ENCODE peak calls at places on chromosomes 7 and 10, in seven cellular contexts. C, U, J, Z, N, R and T are unnamed samples. For H3K4me1 and H3K27me3, the result is how much of the 10 kb centered on the place peaks cover.

GRCh38 chr10:112230325-112230988 is 46.9 kb upstream of the GPAM start:
- DNase-seq in N (no peak), C (no peak), U (no peak), R (peak), J (no peak), Z (no peak), T (no peak)

GRCh38 chr10:103265712-103266329 is 11.1 kb upstream of the INA start:
- DNase-seq in R (peak), N (peak), U (peak), J (peak), Z (peak), C (no peak), T (peak)

GRCh38 chr7:87479951-87480350 is 4.5 kb upstream of the ABCB4 start:
- DNase-seq in Z (no peak), N (no peak), R (no peak), C (no peak), J (no peak), U (no peak), T (no peak)

GRCh38 chr10:27744478-27745379 is 890 bp downstream of the MKX start:
- DNase-seq in Z (peak), N (no peak), R (peak), C (no peak), J (peak), U (no peak), T (peak)

GRCh38 chr10:123149568-123150228 is 1.8 kb downstream of the HMX2 start:
- DNase-seq in Z (peak), C (no peak), U (no peak), J (peak), N (no peak), R (peak), T (no peak)

GRCh38 chr7:139572071-139572470 is 48.6 kb downstream of the CLEC2L start:
- DNase-seq in N (no peak), J (no peak), C (no peak), Z (no peak), R (no peak), U (no peak), T (peak)

GRCh38 chr7:157886261-157886660 is 549.5 kb downstream of the DNAJB6 start:
- DNase-seq in R (no peak), N (no peak), U (no peak), J (no peak), Z (no peak), C (no peak), T (no peak)

GRCh38 chr7:94810496-94810895 is 96.9 kb upstream of the PPP1R9A start:
- DNase-seq in R (no peak), Z (no peak), J (no peak), N (no peak), U (no peak), C (no peak), T (no peak)

GRCh38 chr10:126628746-126629145 is 41.7 kb downstream of the C10orf90 start:
- DNase-seq in Z (no peak), N (no peak), U (no peak), C (no peak), J (no peak), R (no peak), T (no peak)

GRCh38 chr7:70693690-70694356 is 438.1 kb upstream of the GALNT17 start:
- DNase-seq in Z (peak), N (peak), R (peak), U (peak), C (peak), J (no peak), T (peak)

GRCh38 chr10:43953672-43954071 is 305.0 kb upstream of the ZNF32 start:
- DNase-seq in J (no peak), N (peak), U (no peak), Z (no peak), C (no peak), R (no peak), T (no peak)

GRCh38 chr7:158581440-158582088 is 6.1 kb downstream of the PTPRN2 start:
- DNase-seq in J (peak), U (no peak), Z (no peak), C (no peak), R (no peak), N (no peak), T (no peak)

GRCh38 chr10:69839696-69840345 is 38.1 kb downstream of the COL13A1 start:
- DNase-seq in J (no peak), C (no peak), N (no peak), R (peak), U (no peak), Z (no peak), T (no peak)

GRCh38 chr7:70040971-70041766 is 442.9 kb downstream of the AUTS2 start:
- DNase-seq in Z (no peak), N (no peak), C (no peak), R (peak), J (no peak), U (no peak), T (no peak)

GRCh38 chr7:134589491-134589941 is 40.6 kb downstream of the AKR1B15 start:
- DNase-seq in U (no peak), R (peak), C (no peak), N (no peak), J (no peak), Z (no peak), T (no peak)

GRCh38 chr10:71232089-71232998 is 20.0 kb downstream of the UNC5B start:
- DNase-seq in J (no peak), C (no peak), R (peak), Z (peak), U (no peak), N (peak), T (peak)

GRCh38 chr10:11285171-11285570 is 267.5 kb downstream of the CELF2 start:
- DNase-seq in Z (no peak), R (peak), N (peak), U (no peak), C (no peak), J (no peak), T (no peak)

GRCh38 chr7:39880556-39880955 is 69.5 kb upstream of the CDK13 start:
- DNase-seq in R (peak), J (no peak), Z (no peak), N (no peak), U (no peak), C (no peak), T (no peak)

GRCh38 chr7:117772416-117772815 is 100.8 kb downstream of the CTTNBP2 start:
- DNase-seq in U (no peak), J (no peak), N (no peak), R (no peak), C (no peak), Z (no peak), T (no peak)

GRCh38 chr7:106367018-106367420 is 82.2 kb upstream of the NAMPT start:
- DNase-seq in N (no peak), J (no peak), U (no peak), Z (no peak), R (peak), C (no peak), T (no peak)

GRCh38 chr7:83111391-83111790 is 51.3 kb downstream of the PCLO start:
- DNase-seq in Z (no peak), N (no peak), R (no peak), C (no peak), U (no peak), J (no peak), T (no peak)

GRCh38 chr7:30922596-30922995 is 10.9 kb downstream of the AQP1 start:
- DNase-seq in N (peak), Z (peak), U (no peak), R (no peak), C (no peak), J (no peak), T (no peak)

GRCh38 chr7:106371629-106372028 is 86.8 kb upstream of the NAMPT start:
- DNase-seq in R (no peak), C (no peak), U (peak), J (no peak), N (peak), Z (no peak), T (no peak)

GRCh38 chr10:13809447-13809846 is 222.7 kb downstream of the PRPF18 start:
- DNase-seq in C (no peak), R (no peak), N (no peak), J (no peak), U (no peak), Z (no peak), T (no peak)

GRCh38 chr7:1914743-1915142 is 244.7 kb downstream of the ELFN1 start:
- DNase-seq in U (no peak), C (no peak), J (no peak), R (no peak), N (no peak), Z (peak), T (no peak)

GRCh38 chr7:2163565-2163964 is 69.2 kb downstream of the MAD1L1 start:
- DNase-seq in Z (no peak), U (no peak), N (no peak), C (no peak), R (no peak), J (no peak), T (no peak)

GRCh38 chr10:132420469-132421376 is 23.7 kb downstream of the PWWP2B start:
- DNase-seq in Z (peak), N (no peak), J (no peak), C (no peak), R (peak), U (no peak), T (no peak)

GRCh38 chr10:121665809-121666208 is 67.6 kb upstream of the FGFR2 start:
- DNase-seq in J (no peak), R (no peak), N (no peak), C (no peak), Z (no peak), U (no peak), T (no peak)

GRCh38 chr7:28070311-28071055 is 110.1 kb downstream of the JAZF1 start:
- DNase-seq in R (peak), N (no peak), U (no peak), C (no peak), J (no peak), Z (no peak), T (no peak)
- H3K4me1 ChIP-seq in R (half or more), N (under half), U (under half), C (under half), J (under half), Z (under half), T (under half)

GRCh38 chr10:116271593-116272496 is 1.2 kb downstream of the GFRA1 start:
- DNase-seq in N (no peak), C (no peak), R (peak), Z (peak), U (no peak), J (no peak), T (peak)

GRCh38 chr10:116269612-116270011 is 3.4 kb downstream of the GFRA1 start:
- DNase-seq in N (no peak), J (no peak), R (peak), C (no peak), U (no peak), Z (no peak), T (peak)

GRCh38 chr10:116265686-116266085 is 7.3 kb downstream of the GFRA1 start:
- DNase-seq in J (no peak), N (no peak), U (no peak), R (no peak), C (no peak), Z (no peak), T (no peak)

GRCh38 chr10:116270691-116271592 is 2.1 kb downstream of the GFRA1 start:
- DNase-seq in U (no peak), J (no peak), N (no peak), R (peak), Z (peak), C (no peak), T (no peak)

GRCh38 chr10:116268976-116269375 is 4.0 kb downstream of the GFRA1 start:
- DNase-seq in Z (no peak), N (no peak), J (no peak), R (no peak), U (no peak), C (no peak), T (no peak)
- H3K27me3 ChIP-seq in Z (under half), N (under half), J (under half), R (under half), U (under half), C (under half), T (under half)

GRCh38 chr7:97064972-97065587 is 40.4 kb upstream of the DLX5 start:
- DNase-seq in R (peak), C (no peak), N (no peak), Z (no peak), U (peak), J (peak), T (no peak)

DNA sequence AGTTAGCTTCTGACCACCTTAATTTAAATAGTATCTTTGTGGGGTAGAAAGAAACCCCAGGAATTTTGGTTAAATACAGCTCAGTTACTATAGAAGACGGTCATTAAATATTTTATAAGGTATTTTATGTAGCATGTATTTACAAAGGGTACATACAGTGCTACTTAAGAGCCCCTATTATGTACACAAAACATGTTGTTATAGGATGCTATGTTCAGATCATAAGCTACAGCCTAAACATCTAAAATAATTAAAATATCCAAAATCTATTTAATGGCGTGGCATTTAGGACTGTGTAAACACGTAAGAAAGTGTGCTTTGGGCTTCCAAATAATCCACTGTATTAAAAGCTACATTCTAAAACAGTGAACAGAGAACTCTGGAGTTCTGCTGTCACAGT is 39.4 kb upstream of the DLX5 start:
- DNase-seq in R (no peak), J (no peak), Z (no peak), C (no peak), N (no peak), U (no peak), T (no peak)
- H3K4me3 ChIP-seq in R (no peak), J (no peak), Z (no peak), C (no peak), N (no peak), U (no peak), T (no peak)

DNA sequence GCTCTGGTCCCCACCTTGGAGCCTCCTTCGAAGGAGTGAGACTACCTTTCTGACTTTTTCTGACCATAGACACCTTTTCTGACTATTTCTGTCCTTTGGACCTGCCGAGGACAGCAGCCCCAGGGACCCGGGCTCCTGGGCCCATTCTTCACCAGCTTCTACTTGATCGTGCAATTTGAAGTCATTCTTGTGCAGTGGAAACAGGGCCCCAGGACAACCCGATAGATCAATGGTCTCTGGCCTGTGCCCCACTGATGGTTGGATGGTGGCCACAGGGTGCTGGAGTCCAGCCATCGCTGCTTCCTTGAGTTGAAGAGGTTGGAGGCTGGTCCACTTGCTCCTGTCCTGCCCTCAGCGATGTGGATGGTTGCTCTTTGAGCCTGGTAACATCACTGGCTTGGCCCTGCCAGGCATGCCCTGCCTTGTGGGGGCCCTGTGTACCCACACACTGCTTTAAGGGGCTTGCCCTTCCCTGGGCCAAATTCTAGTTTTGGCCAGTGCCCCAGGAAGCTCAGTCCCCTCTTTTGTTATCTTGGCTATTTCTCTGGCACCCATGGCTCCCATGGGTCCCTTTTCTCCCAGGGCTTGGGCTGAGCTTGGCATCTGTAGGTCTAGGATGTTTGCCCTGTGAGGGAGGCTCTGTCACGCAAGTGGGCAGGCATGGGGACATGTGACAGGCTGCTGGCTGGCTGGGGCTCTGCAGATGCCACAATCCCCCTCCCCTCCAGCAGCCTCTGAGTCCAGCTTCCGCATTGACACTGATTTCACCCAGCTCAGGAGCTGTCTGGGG is 375.6 kb upstream of the NUPR2 start:
- DNase-seq in U (no peak), C (no peak), R (no peak), N (no peak), J (no peak), Z (no peak), T (no peak)
- H3K4me1 ChIP-seq in U (under half), C (under half), R (under half), N (under half), J (under half), Z (under half), T (under half)

GRCh38 chr7:155441856-155442255 is 16.1 kb upstream of the EN2 start:
- DNase-seq in J (no peak), C (no peak), N (no peak), Z (peak), U (no peak), R (no peak), T (no peak)

GRCh38 chr7:155437836-155438235 is 20.1 kb upstream of the EN2 start:
- DNase-seq in Z (peak), R (no peak), U (no peak), N (no peak), C (no peak), J (no peak), T (no peak)

GRCh38 chr7:155438778-155439177 is 19.2 kb upstream of the EN2 start:
- DNase-seq in C (no peak), R (no peak), U (no peak), Z (peak), N (no peak), J (no peak), T (no peak)

GRCh38 chr7:155439311-155440017 is 18.5 kb upstream of the EN2 start:
- DNase-seq in N (no peak), U (no peak), C (no peak), J (no peak), Z (peak), R (no peak), T (no peak)

DNA sequence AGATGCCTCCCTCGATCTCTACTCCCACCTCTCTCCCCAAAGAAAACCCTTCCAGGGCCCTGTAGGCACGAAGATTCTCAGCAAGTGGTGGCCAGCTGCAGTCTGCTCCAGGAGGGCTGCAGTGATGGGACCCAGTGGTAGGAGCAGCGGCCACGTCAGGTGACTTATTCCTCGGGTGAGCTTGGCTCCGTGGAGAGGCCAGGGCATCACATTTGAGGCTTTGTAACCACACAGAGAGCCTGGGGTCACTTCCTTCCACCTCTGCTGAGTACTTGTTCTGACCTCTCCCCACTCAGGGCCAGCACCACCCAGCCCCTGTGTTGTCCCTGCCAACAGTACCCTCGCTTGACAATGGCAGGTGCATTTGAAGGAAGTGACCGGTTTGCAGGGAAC is 17.9 kb upstream of the EN2 start:
- DNase-seq in U (no peak), C (no peak), R (no peak), Z (peak), N (no peak), J (no peak), T (no peak)
- H3K27me3 ChIP-seq in U (half or more), C (under half), R (under half), Z (under half), N (under half), J (under half), T (under half)